ENCODE peak calls at places on chromosomes 5 and 9, in five cellular contexts. One of them, this sample, is unnamed.

GRCh38 chr9:104780796-104781395 is 17.0 kb downstream of the NIPSNAP3B start:
- DNase-seq in RWPE1: peak; percentile 63
- DNase-seq in memory B cell: no peak
- DNase-seq in activated T-cell treated with anti-CD3 and anti-CD28 coated beads for 4 hours: no peak
- DNase-seq in NCI-H1105: peak; percentile 5
- DNase-seq in this sample: peak; percentile 34

GRCh38 chr9:72623156-72623555 is 101.7 kb downstream of the TMC1 start:
- DNase-seq in activated T-cell treated with anti-CD3 and anti-CD28 coated beads for 4 hours: no peak
- DNase-seq in RWPE1: peak; percentile 44
- DNase-seq in NCI-H1105: no peak
- DNase-seq in memory B cell: no peak
- DNase-seq in this sample: no peak

GRCh38 chr5:82620957-82621600 is 342.9 kb upstream of the RPS23 start:
- DNase-seq in memory B cell: no peak
- DNase-seq in activated T-cell treated with anti-CD3 and anti-CD28 coated beads for 4 hours: no peak
- DNase-seq in NCI-H1105: no peak
- DNase-seq in RWPE1: no peak
- DNase-seq in this sample: no peak

GRCh38 chr5:122091942-122092600 is 14.0 kb upstream of the LOX start:
- DNase-seq in activated T-cell treated with anti-CD3 and anti-CD28 coated beads for 4 hours: no peak
- DNase-seq in RWPE1: peak; percentile 42
- DNase-seq in NCI-H1105: no peak
- DNase-seq in memory B cell: no peak
- DNase-seq in this sample: no peak

GRCh38 chr5:24505291-24505690 is 139.5 kb downstream of the CDH10 start:
- DNase-seq in activated T-cell treated with anti-CD3 and anti-CD28 coated beads for 4 hours: no peak
- DNase-seq in NCI-H1105: no peak
- DNase-seq in memory B cell: no peak
- DNase-seq in RWPE1: no peak
- DNase-seq in this sample: no peak

GRCh38 chr5:159316519-159317383 is 13.5 kb downstream of the IL12B start:
- DNase-seq in activated T-cell treated with anti-CD3 and anti-CD28 coated beads for 4 hours: no peak
- DNase-seq in memory B cell: no peak
- DNase-seq in NCI-H1105: no peak
- DNase-seq in RWPE1: peak; percentile 64
- DNase-seq in this sample: no peak

GRCh38 chr9:18260527-18260926 is 213.4 kb upstream of the ADAMTSL1 start:
- DNase-seq in RWPE1: no peak
- DNase-seq in activated T-cell treated with anti-CD3 and anti-CD28 coated beads for 4 hours: no peak
- DNase-seq in memory B cell: no peak
- DNase-seq in NCI-H1105: peak; percentile 74
- DNase-seq in this sample: no peak

GRCh38 chr9:115668506-115668905 is 485.1 kb upstream of the PAPPA start:
- DNase-seq in RWPE1: peak; percentile 76
- DNase-seq in NCI-H1105: no peak
- DNase-seq in memory B cell: no peak
- DNase-seq in activated T-cell treated with anti-CD3 and anti-CD28 coated beads for 4 hours: no peak
- DNase-seq in this sample: no peak

GRCh38 chr5:170843870-170844269 is 17.9 kb upstream of the RANBP17 start:
- DNase-seq in activated T-cell treated with anti-CD3 and anti-CD28 coated beads for 4 hours: no peak
- DNase-seq in RWPE1: no peak
- DNase-seq in NCI-H1105: no peak
- DNase-seq in memory B cell: no peak
- DNase-seq in this sample: no peak

GRCh38 chr5:73558950-73559349 is 6.5 kb downstream of the ANKRA2 start:
- DNase-seq in NCI-H1105: no peak
- DNase-seq in activated T-cell treated with anti-CD3 and anti-CD28 coated beads for 4 hours: no peak
- DNase-seq in RWPE1: peak; percentile 41
- DNase-seq in memory B cell: no peak
- DNase-seq in this sample: no peak

GRCh38 chr5:173045481-173045880 is 10.7 kb upstream of the CREBRF start:
- DNase-seq in memory B cell: no peak
- DNase-seq in RWPE1: no peak
- DNase-seq in activated T-cell treated with anti-CD3 and anti-CD28 coated beads for 4 hours: no peak
- DNase-seq in NCI-H1105: no peak
- DNase-seq in this sample: no peak

GRCh38 chr9:85212209-85212608 is 529.5 kb downstream of the AGTPBP1 start:
- DNase-seq in activated T-cell treated with anti-CD3 and anti-CD28 coated beads for 4 hours: no peak
- DNase-seq in memory B cell: no peak
- DNase-seq in NCI-H1105: no peak
- DNase-seq in RWPE1: peak; percentile 84
- DNase-seq in this sample: no peak

GRCh38 chr9:76020654-76021053 is 130.2 kb downstream of the PCSK5 start:
- DNase-seq in RWPE1: no peak
- DNase-seq in NCI-H1105: no peak
- DNase-seq in memory B cell: no peak
- DNase-seq in activated T-cell treated with anti-CD3 and anti-CD28 coated beads for 4 hours: no peak
- DNase-seq in this sample: no peak

GRCh38 chr5:600551-601541 is 11.3 kb upstream of the CEP72 start:
- DNase-seq in activated T-cell treated with anti-CD3 and anti-CD28 coated beads for 4 hours: no peak
- DNase-seq in RWPE1: no peak
- DNase-seq in memory B cell: no peak
- DNase-seq in NCI-H1105: no peak
- DNase-seq in this sample: peak; percentile 23

GRCh38 chr5:103041071-103041676 is 78.8 kb downstream of the GIN1 start:
- DNase-seq in activated T-cell treated with anti-CD3 and anti-CD28 coated beads for 4 hours: no peak
- DNase-seq in NCI-H1105: peak; percentile 6
- DNase-seq in RWPE1: peak; percentile 44
- DNase-seq in memory B cell: no peak
- DNase-seq in this sample: peak; percentile 19

GRCh38 chr5:107805819-107806218 is 135.1 kb upstream of the EFNA5 start:
- DNase-seq in NCI-H1105: peak; percentile 74
- DNase-seq in RWPE1: no peak
- DNase-seq in memory B cell: no peak
- DNase-seq in activated T-cell treated with anti-CD3 and anti-CD28 coated beads for 4 hours: no peak
- DNase-seq in this sample: peak; percentile 67

GRCh38 chr9:136095495-136096058 is 488 bp upstream of the NACC2 start:
- DNase-seq in activated T-cell treated with anti-CD3 and anti-CD28 coated beads for 4 hours: no peak
- DNase-seq in RWPE1: peak; percentile 66
- DNase-seq in memory B cell: no peak
- DNase-seq in NCI-H1105: no peak
- DNase-seq in this sample: no peak

This sample was measured in NCI-H2171.